ENCODE peak calls at places on chromosomes 5 and 9, in five cellular contexts. D is fibroblast of the aortic adventitia, E is T-helper 9 cell, V is GM12865, W is ELR. F is an unnamed sample.

GRCh38 chr9:87535817-87536539 is 38.3 kb downstream of the DAPK1 start:
- DNase-seq in E (no peak), D (peak; percentile 28), V (peak; percentile 87), W (no peak), F (no peak)

GRCh38 chr9:108687360-108687981 is 168.3 kb downstream of the ACTL7B start:
- DNase-seq in D (no peak), E (no peak), W (no peak), V (peak; percentile 33), F (no peak)

GRCh38 chr9:113715086-113715485 is 161.0 kb upstream of the ZNF618 start:
- DNase-seq in D (peak; percentile 56), V (no peak), W (peak; percentile 61), E (no peak), F (no peak)

GRCh38 chr9:15606667-15607472 is 54.0 kb downstream of the CCDC171 start:
- DNase-seq in D (peak; percentile 66), V (peak; percentile 51), W (peak; percentile 64), E (no peak), F (peak; percentile 30)

GRCh38 chr5:34626036-34626435 is 30.1 kb upstream of the RAI14 start:
- DNase-seq in W (peak; percentile 97), E (no peak), V (no peak), D (peak; percentile 45), F (no peak)

GRCh38 chr5:13932561-13932960 is 11.9 kb downstream of the DNAH5 start:
- DNase-seq in V (no peak), D (no peak), W (no peak), E (no peak), F (peak; percentile 16)

GRCh38 chr5:149912226-149912864 is 32.2 kb downstream of the PDE6A start:
- DNase-seq in W (no peak), V (no peak), D (no peak), E (no peak), F (no peak)

GRCh38 chr9:18920141-18920611 is 112.8 kb downstream of the SAXO1 start:
- DNase-seq in V (no peak), D (peak; percentile 75), W (no peak), E (no peak), F (no peak)

GRCh38 chr5:154117050-154117449 is 73.5 kb upstream of the GALNT10 start:
- DNase-seq in E (no peak), D (no peak), W (no peak), V (no peak), F (no peak)

GRCh38 chr5:158903006-158903405 is 196.7 kb downstream of the EBF1 start:
- DNase-seq in W (no peak), D (no peak), V (no peak), E (no peak), F (no peak)

GRCh38 chr5:132086277-132086794 is 12.7 kb downstream of the CSF2 start:
- DNase-seq in W (peak; percentile 99), E (no peak), V (no peak), D (peak; percentile 97), F (peak; percentile 56)

GRCh38 chr9:33151007-33151557 is 16.1 kb downstream of the B4GALT1 start:
- DNase-seq in E (no peak), D (peak; percentile 99), W (peak; percentile 96), V (no peak), F (no peak)